ENCODE peak calls at places on chromosome 14, in eight cellular contexts. C, J, P, U, K, T, R and Q are unnamed samples.

GRCh38 chr14:73786632-73786941 is 65.0 kb upstream of the PTGR2 start:
- DNase-seq in K (no peak), C (no peak), P (peak; percentile 61), R (peak; percentile 40), J (peak; percentile 76), T (no peak), U (no peak), Q (no peak)

GRCh38 chr14:75317148-75317547 is 38.5 kb downstream of the FOS start:
- DNase-seq in C (no peak), U (no peak), J (peak; percentile 59), K (no peak), R (no peak), P (peak; percentile 15), T (no peak), Q (no peak)

GRCh38 chr14:91830777-91831176 is 36.6 kb downstream of the TC2N start:
- DNase-seq in U (no peak), J (peak; percentile 54), R (no peak), C (peak; percentile 64), P (no peak), K (no peak), T (no peak), Q (no peak)

GRCh38 chr14:23381871-23382270 is 5.0 kb downstream of the CMTM5 start:
- DNase-seq in P (no peak), K (no peak), R (no peak), C (no peak), J (no peak), T (no peak), U (no peak), Q (no peak)

GRCh38 chr14:102500724-102501123 is 8.9 kb downstream of the ANKRD9 start:
- DNase-seq in R (no peak), J (no peak), P (no peak), U (no peak), K (no peak), C (no peak), T (no peak), Q (no peak)

GRCh38 chr14:64801800-64802199 is 77.9 kb downstream of the SPTB start:
- DNase-seq in J (peak; percentile 67), C (no peak), P (no peak), U (no peak), K (no peak), R (peak; percentile 17), T (no peak), Q (no peak)

GRCh38 chr14:68190032-68190431 is 370.5 kb downstream of the RAD51B start:
- DNase-seq in T (no peak), R (no peak), U (no peak), J (no peak), K (no peak), P (no peak), C (no peak), Q (no peak)

GRCh38 chr14:61603736-61604135 is 91.6 kb upstream of the HIF1A start:
- DNase-seq in R (peak; percentile 47), C (no peak), U (no peak), P (no peak), K (no peak), J (no peak), T (no peak), Q (no peak)

GRCh38 chr14:68210729-68211299 is 391.2 kb downstream of the RAD51B start:
- DNase-seq in R (peak; percentile 99), P (no peak), T (no peak), K (no peak), U (peak; percentile 55), J (no peak), C (no peak), Q (no peak)

GRCh38 chr14:65302571-65303184 is 109.9 kb upstream of the FUT8 start:
- DNase-seq in P (no peak), R (no peak), J (no peak), K (no peak), C (peak; percentile 75), T (no peak), U (no peak), Q (no peak)

GRCh38 chr14:91383439-91383838 is 34.2 kb downstream of the CCDC88C start:
- DNase-seq in J (no peak), K (no peak), U (no peak), P (no peak), T (no peak), C (no peak), R (no peak), Q (no peak)

GRCh38 chr14:67268456-67269115 is 27.4 kb downstream of the PALS1 start:
- DNase-seq in P (no peak), R (peak; percentile 20), C (no peak), K (no peak), J (peak; percentile 94), T (no peak), U (no peak), Q (no peak)

GRCh38 chr14:55191101-55191880 is at the start of gene DLGAP5:
- DNase-seq in C (peak; percentile 94), J (peak; percentile 99), K (peak; percentile 95), R (peak; percentile 94), T (peak; percentile 97), U (peak; percentile 97), P (peak; percentile 96), Q (peak; percentile 93)

GRCh38 chr14:71486274-71486673 is 446.0 kb upstream of the RGS6 start:
- DNase-seq in C (no peak), K (no peak), J (no peak), T (no peak), P (no peak), U (no peak), R (no peak), Q (no peak)

GRCh38 chr14:89858084-89858483 is 96.4 kb downstream of the EFCAB11 start:
- DNase-seq in C (no peak), R (no peak), U (peak; percentile 46), P (no peak), K (no peak), J (no peak), T (no peak), Q (no peak)

GRCh38 chr14:57362356-57362755 is 28.0 kb upstream of the NAA30 start:
- DNase-seq in P (no peak), U (no peak), C (no peak), J (peak; percentile 79), T (no peak), K (no peak), R (no peak), Q (no peak)

GRCh38 chr14:34457186-34457585 is 4.9 kb downstream of the SPTSSA start:
- DNase-seq in C (no peak), U (no peak), P (no peak), K (no peak), R (no peak), T (no peak), J (peak; percentile 53), Q (no peak)

GRCh38 chr14:56570295-56570694 is 9.3 kb upstream of the TMEM260 start:
- DNase-seq in R (no peak), P (no peak), T (no peak), U (no peak), C (no peak), K (no peak), J (peak; percentile 35), Q (no peak)

GRCh38 chr14:22896351-22896750 is 13.3 kb downstream of the REM2 start:
- DNase-seq in U (no peak), J (no peak), C (no peak), T (no peak), P (no peak), K (no peak), R (no peak), Q (no peak)

GRCh38 chr14:105244334-105244733 is 4.0 kb upstream of the BTBD6 start:
- DNase-seq in R (no peak), K (no peak), U (no peak), J (no peak), T (no peak), P (no peak), C (no peak), Q (no peak)

GRCh38 chr14:68926236-68926635 is 52.9 kb downstream of the ACTN1 start:
- DNase-seq in U (no peak), C (no peak), J (peak; percentile 57), R (no peak), K (no peak), P (no peak), T (no peak), Q (no peak)

GRCh38 chr14:97107760-97108159 is 310.6 kb downstream of the VRK1 start:
- DNase-seq in J (no peak), R (no peak), C (no peak), T (peak; percentile 79), K (no peak), U (no peak), P (no peak), Q (no peak)
- H3K36me3 ChIP-seq in J (no peaks in the 10 kb centered on the region), R (no peaks in the 10 kb centered on the region), C (no peaks in the 10 kb centered on the region), T (peaks cover 5% of the 10 kb centered on the region), K (no peaks in the 10 kb centered on the region), U (no peaks in the 10 kb centered on the region), P (no peaks in the 10 kb centered on the region), Q (no peaks in the 10 kb centered on the region)

DNA sequence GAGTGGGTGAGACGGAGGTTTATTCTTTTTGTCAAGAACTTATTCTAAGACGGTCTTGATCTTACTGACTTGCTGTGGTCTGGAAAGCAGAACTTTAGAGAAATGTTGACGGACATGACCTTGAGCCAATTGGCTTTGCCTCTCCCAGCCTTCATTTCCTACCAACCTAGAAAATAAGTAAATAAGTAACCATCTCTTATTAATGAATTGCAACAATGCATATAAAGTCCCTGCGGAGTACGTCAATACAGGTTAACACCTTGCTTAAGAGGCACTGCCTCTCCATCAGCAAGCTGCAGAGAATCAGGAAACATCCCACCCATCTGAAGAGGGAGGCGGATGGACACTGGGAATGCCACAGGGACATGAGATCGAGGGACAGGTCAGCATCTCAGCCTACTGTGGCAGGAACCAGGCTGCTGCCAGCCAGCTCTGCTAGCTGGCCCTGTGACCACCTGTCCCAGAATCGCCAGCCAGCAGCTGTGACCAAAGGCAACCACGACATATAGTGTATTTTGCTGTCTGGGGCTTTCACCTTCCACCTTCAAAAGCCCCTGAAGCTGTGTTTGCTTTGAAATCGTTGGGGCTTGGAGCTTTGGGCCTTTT is 208.3 kb downstream of the BCL11B start:
- DNase-seq in U (no peak), T (no peak), R (no peak), P (no peak), K (no peak), C (peak; percentile 37), J (no peak), Q (no peak)
- H3K27ac ChIP-seq in U (no peak overlapping the region), T (no peak overlapping the region), R (no peak overlapping the region), P (peak overlapping the region; percentile 94), K (no peak overlapping the region), C (peak overlapping the region; percentile 2), J (no peak overlapping the region), Q (no peak overlapping the region)

GRCh38 chr14:21220874-21221477 is 48.3 kb downstream of the HNRNPC start:
- DNase-seq in J (no peak), K (no peak), R (peak; percentile 16), U (no peak), P (no peak), C (no peak), T (no peak), Q (no peak)
- H3K36me3 ChIP-seq in J (peaks cover 7% of the 10 kb centered on the region), K (peaks cover 47% of the 10 kb centered on the region), R (peaks cover 39% of the 10 kb centered on the region), U (peaks cover 81% of the 10 kb centered on the region), P (peaks cover 100% of the 10 kb centered on the region), C (peaks cover 63% of the 10 kb centered on the region), T (peaks cover 72% of the 10 kb centered on the region), Q (peaks cover 47% of the 10 kb centered on the region)

DNA sequence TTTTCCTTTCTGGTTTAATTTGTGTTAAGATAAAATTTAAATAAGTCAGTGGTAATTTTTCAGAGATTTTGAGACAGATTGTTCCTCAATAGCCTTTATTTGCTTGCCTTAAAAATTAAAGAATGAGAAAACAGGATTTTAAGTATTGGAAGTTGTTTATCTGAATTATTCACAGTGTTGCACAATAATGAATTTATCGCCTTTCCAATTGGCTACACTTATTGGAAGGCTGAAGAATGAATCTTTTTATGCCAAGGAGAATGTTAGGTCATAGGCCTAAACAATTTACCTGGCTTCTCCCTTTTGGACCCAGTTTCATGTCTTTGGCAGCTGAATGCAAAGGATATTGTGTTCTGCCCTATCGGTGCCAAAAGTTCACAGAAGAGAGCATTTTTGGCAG is 250.2 kb downstream of the NPAS3 start:
- DNase-seq in J (no peak), K (no peak), U (no peak), R (no peak), C (no peak), P (no peak), T (no peak), Q (no peak)
- H3K27ac ChIP-seq in J (no peak overlapping the region), K (no peak overlapping the region), U (no peak overlapping the region), R (no peak overlapping the region), C (no peak overlapping the region), P (no peak overlapping the region), T (no peak overlapping the region), Q (no peak overlapping the region)